ENCODE peak calls at places on chromosomes 16 and 17, in four cellular contexts. X is CD8-positive, alpha-beta memory T cell; E is H1; W is T follicular helper cell. G is an unnamed sample.

GRCh38 chr17:74386397-74386796 is 19.1 kb downstream of the GPR142 start:
- DNase-seq in X (no peak), E (no peak), W (no peak), G (no peak)

GRCh38 chr16:84635702-84636101 is 12.6 kb upstream of the KLHL36 start:
- DNase-seq in X (no peak), E (no peak), W (no peak), G (no peak)

GRCh38 chr16:25834101-25834500 is 142.3 kb downstream of the HS3ST4 start:
- DNase-seq in W (no peak), X (no peak), E (no peak), G (no peak)

GRCh38 chr17:35241520-35241919 is 1.4 kb upstream of the SLFN5 start:
- DNase-seq in E (no peak), W (peak; percentile 23), X (no peak), G (peak; percentile 34)

GRCh38 chr17:14469971-14470370 is 169.1 kb downstream of the HS3ST3B1 start:
- DNase-seq in W (no peak), X (no peak), E (no peak), G (no peak)

GRCh38 chr16:56776562-56776961 is 46.6 kb downstream of the NUP93 start:
- DNase-seq in E (no peak), X (no peak), W (no peak), G (no peak)

GRCh38 chr17:32461853-32462617 is 17.7 kb downstream of the PSMD11 start:
- DNase-seq in X (peak; percentile 67), W (peak; percentile 52), E (no peak), G (peak; percentile 49)

GRCh38 chr16:15967655-15968315 is 18.4 kb downstream of the ABCC1 start:
- DNase-seq in E (no peak), W (no peak), X (no peak), G (no peak)

GRCh38 chr16:27067138-27067537 is 411 bp downstream of the C16orf82 start:
- DNase-seq in E (no peak), X (no peak), W (no peak), G (no peak)

G was measured in CD4-positive, alpha-beta T cell.